ENCODE peak calls at places on chromosomes 7 and 10, in ten cellular contexts. L is spleen, N is breast epithelium, Q is esophagus squamous epithelium, P is right lobe of liver, V is thyroid gland, U is testis, K is sigmoid colon, F is body of pancreas, M is A549. Z is an unnamed sample.

GRCh38 chr10:34135515-34135914 is 679.6 kb downstream of the PARD3 start:
- DNase-seq in L (no peak), P (no peak), K (no peak), M (no peak), F (no peak), U (no peak), Q (no peak), N (no peak), V (no peak), Z (no peak)

GRCh38 chr10:63384001-63384400 is 81.8 kb downstream of the JMJD1C start:
- DNase-seq in M (no peak), Q (no peak), U (no peak), N (no peak), L (no peak), F (no peak), V (no peak), K (no peak), P (no peak), Z (no peak)

GRCh38 chr10:6919077-6919476 is 339.0 kb upstream of the PRKCQ start:
- DNase-seq in K (no peak), Q (no peak), V (no peak), L (no peak), F (no peak), M (no peak), P (no peak), U (no peak), N (no peak), Z (no peak)

GRCh38 chr7:103727982-103728610 is 261.4 kb downstream of the RELN start:
- DNase-seq in Q (no peak), V (no peak), K (no peak), N (no peak), F (no peak), P (no peak), L (no peak), U (no peak), M (no peak), Z (no peak)

GRCh38 chr7:27950123-27950522 is 210.2 kb downstream of the TAX1BP1 start:
- DNase-seq in N (no peak), P (no peak), M (no peak), L (no peak), K (no peak), F (no peak), V (no peak), U (no peak), Q (no peak), Z (no peak)

GRCh38 chr10:44660271-44660670 is 250.9 kb upstream of the TMEM72 start:
- DNase-seq in N (no peak), L (no peak), M (no peak), K (no peak), V (no peak), F (no peak), U (no peak), P (no peak), Q (no peak), Z (no peak)

GRCh38 chr7:128841171-128841690 is 11.0 kb downstream of the FLNC start:
- DNase-seq in F (no peak), N (no peak), U (no peak), M (no peak), K (no peak), P (no peak), V (no peak), L (no peak), Q (no peak), Z (no peak)

GRCh38 chr10:43197834-43198681 is 59.8 kb downstream of the CSGALNACT2 start:
- DNase-seq in L (peak), M (peak), U (no peak), Q (no peak), V (no peak), N (peak), K (peak), F (no peak), P (peak), Z (no peak)

GRCh38 chr10:70114902-70115301 is 17.7 kb downstream of the AIFM2 start:
- DNase-seq in V (no peak), Q (no peak), F (no peak), U (no peak), K (no peak), N (no peak), P (no peak), L (peak), M (no peak), Z (no peak)

GRCh38 chr10:88028072-88028471 is 164.6 kb downstream of the PTEN start:
- DNase-seq in L (no peak), M (no peak), V (no peak), P (no peak), U (no peak), Q (no peak), K (no peak), F (no peak), N (no peak), Z (no peak)

DNA sequence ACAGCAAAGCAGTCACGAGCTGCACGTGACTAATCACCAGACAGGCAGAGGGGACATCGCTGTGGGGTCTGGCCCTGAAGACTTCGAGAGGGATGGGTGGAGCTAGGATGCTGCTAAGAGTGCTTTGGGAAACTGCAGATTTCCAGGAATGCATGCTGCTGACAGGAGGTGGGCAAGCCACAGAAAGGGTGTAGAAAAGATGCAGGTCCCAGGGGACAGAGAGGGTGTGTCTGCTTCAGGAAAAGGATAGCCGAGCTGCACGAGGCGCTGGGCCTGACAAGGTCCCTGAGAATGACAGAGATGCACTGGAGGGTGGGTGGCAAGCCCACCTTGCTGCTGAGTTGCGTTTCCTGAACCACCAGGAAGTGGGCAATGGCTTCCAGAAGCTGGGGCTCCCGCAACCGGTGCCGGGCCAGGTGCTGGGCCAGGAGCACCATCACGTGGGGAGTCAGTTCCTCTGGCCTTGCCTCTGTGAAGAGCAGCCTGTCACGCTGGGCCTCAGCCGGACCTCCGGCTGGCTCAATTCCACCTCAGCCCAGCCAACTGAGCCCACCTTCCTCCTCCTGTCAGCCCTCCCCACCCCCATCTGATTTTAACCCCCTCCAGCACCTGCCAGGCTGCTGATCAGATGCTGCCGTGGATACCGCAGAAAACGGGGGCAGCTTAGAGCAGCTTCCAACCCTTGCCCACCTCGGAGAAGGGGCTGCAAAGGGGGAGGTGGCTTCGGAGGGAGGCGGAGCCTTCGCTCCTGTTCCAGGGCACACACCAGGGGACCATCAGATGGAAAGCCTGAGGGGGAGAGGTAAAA is 2.2 kb downstream of the FASTK start:
- DNase-seq in L (peak), P (peak), V (no peak), K (peak), M (no peak), N (no peak), Q (no peak), F (no peak), U (no peak), Z (peak)
- TF ChIP-seq POLR2A in L (no peak), P (no peak), V (no peak), K (no peak), M (no peak), N (no peak), Q (no peak), F (no peak), U (no peak), Z (no peak)

DNA sequence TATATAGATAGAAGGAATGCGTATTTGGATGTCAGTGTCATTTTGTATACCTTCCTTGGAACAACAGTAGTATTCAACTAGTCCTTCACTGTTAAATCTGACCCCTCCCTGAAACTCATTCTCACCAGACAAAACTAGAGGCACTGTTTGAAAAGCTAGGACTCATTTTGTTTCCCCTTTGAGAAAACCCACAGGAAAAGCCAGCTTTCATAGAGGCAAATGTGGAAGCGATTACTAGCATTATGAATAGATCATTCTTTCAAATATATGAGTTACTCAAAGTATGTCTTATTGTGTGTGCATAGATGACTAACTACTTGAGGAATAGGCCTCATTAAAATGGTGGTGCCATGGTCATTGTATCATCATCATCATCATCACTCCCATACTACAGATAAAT is 1.9 kb upstream of the ASB15 start:
- DNase-seq in P (no peak), Q (no peak), F (no peak), K (no peak), N (no peak), U (no peak), M (no peak), V (no peak), L (no peak), Z (no peak)
- H3K4me3 ChIP-seq in P (no peak), Q (no peak), F (no peak), K (no peak), N (no peak), U (no peak), M (no peak), V (no peak), L (no peak), Z (no peak)

GRCh38 chr10:71891437-71891836 is 40.4 kb upstream of the PSAP start:
- DNase-seq in N (no peak), Q (no peak), P (peak), F (no peak), K (no peak), V (no peak), M (no peak), U (no peak), L (peak), Z (no peak)

GRCh38 chr10:71887767-71888166 is 36.7 kb upstream of the PSAP start:
- DNase-seq in M (no peak), P (peak), K (no peak), U (no peak), F (no peak), V (no peak), N (no peak), Q (no peak), L (no peak), Z (no peak)

GRCh38 chr10:71889388-71889987 is 38.4 kb upstream of the PSAP start:
- DNase-seq in L (no peak), P (peak), N (no peak), V (no peak), U (no peak), K (no peak), M (no peak), F (no peak), Q (no peak), Z (no peak)

GRCh38 chr10:71888248-71888622 is 37.2 kb upstream of the PSAP start:
- DNase-seq in U (no peak), M (no peak), L (no peak), K (no peak), P (peak), N (no peak), Q (no peak), F (no peak), V (no peak), Z (peak)

GRCh38 chr10:71888623-71889387 is 37.8 kb upstream of the PSAP start:
- DNase-seq in M (peak), P (peak), K (peak), F (peak), L (peak), N (peak), V (peak), U (peak), Q (peak), Z (peak)
- TF ChIP-seq POLR2A in M (peak), P (no peak), K (no peak), F (peak), L (no peak), N (no peak), V (no peak), U (no peak), Q (no peak), Z (peak)

DNA sequence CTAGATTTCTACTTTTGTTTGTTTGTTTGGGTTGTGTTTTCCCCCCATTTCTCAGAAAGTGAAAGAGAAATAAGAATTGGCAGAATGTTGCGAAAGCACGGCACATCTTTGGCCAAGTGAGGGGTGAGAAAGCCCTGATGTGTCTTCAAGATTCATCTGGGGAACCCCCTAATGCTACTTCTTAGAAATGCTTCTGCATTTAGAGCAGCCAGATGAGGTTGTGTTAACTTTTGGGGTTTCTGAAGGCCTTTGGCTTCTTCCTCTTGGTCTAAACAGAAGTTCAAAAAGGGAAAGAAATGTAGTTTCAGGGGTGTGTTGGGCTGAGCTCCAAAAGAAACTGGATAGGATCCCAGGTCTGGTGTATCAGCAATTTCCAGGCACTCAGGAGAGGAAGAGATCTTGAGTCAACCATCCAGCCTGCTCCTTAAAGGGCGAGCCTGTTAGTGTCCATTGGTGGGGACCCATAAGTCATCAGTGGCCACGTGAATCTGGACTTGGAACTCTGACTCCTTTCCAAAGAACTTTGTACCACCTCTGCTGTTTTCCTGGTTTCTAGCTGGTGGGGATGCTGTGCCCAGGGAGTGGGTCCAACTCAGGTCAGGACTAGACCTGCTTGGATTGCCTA is 6.5 kb downstream of the DUSP5 start:
- DNase-seq in P (peak), F (no peak), U (peak), Q (no peak), N (peak), M (no peak), K (peak), V (peak), L (no peak), Z (peak)
- H3K4me3 ChIP-seq in P (no peak), F (no peak), U (no peak), Q (no peak), N (peak), M (peak), K (no peak), V (no peak), L (no peak), Z (no peak)

GRCh38 chr10:124093076-124093773 is at the start of gene CHST15:
- DNase-seq in Q (no peak), U (peak), F (peak), K (peak), M (peak), V (peak), N (peak), P (peak), L (no peak), Z (peak)
- TF ChIP-seq POLR2A in Q (no peak), U (no peak), F (peak), K (peak), M (peak), V (peak), N (peak), P (peak), L (peak), Z (peak)

GRCh38 chr7:142796501-142797341 is 26.0 kb downstream of the PRSS2 start:
- DNase-seq in U (no peak), N (no peak), M (no peak), F (no peak), K (no peak), L (peak), V (no peak), P (no peak), Q (no peak), Z (no peak)
- H3K4me3 ChIP-seq in U (peak), N (peak), M (no peak), F (peak), K (peak), L (peak), V (peak), P (peak), Q (peak), Z (no peak)

GRCh38 chr7:2521341-2521745 is 1.8 kb downstream of the LFNG start:
- DNase-seq in U (no peak), P (no peak), V (no peak), F (no peak), Q (no peak), M (no peak), L (peak), N (no peak), K (no peak), Z (no peak)

GRCh38 chr7:2523941-2524807 is 4.6 kb downstream of the LFNG start:
- DNase-seq in N (peak), U (peak), L (peak), K (no peak), V (peak), P (peak), M (peak), Q (no peak), F (peak), Z (peak)

GRCh38 chr7:2523461-2523905 is 3.9 kb downstream of the LFNG start:
- DNase-seq in M (no peak), Q (no peak), V (no peak), U (no peak), K (no peak), N (peak), L (peak), P (no peak), F (peak), Z (no peak)

GRCh38 chr7:2521952-2522591 is 2.5 kb downstream of the LFNG start:
- DNase-seq in M (no peak), U (no peak), V (no peak), N (no peak), K (no peak), L (peak), F (peak), Q (no peak), P (no peak), Z (no peak)

GRCh38 chr7:2522780-2523433 is 3.3 kb downstream of the LFNG start:
- DNase-seq in F (peak), V (no peak), M (peak), P (no peak), K (no peak), U (peak), L (no peak), N (peak), Q (no peak), Z (no peak)
- TF ChIP-seq POLR2A in F (peak), V (no peak), M (no peak), P (no peak), K (no peak), U (no peak), L (no peak), N (no peak), Q (no peak), Z (no peak)

GRCh38 chr7:124762611-124763143 is 2.9 kb downstream of the GPR37 start:
- DNase-seq in N (no peak), K (no peak), L (no peak), Q (no peak), F (peak), M (no peak), U (no peak), P (peak), V (no peak), Z (no peak)

GRCh38 chr7:124764847-124765400 is 668 bp downstream of the GPR37 start:
- DNase-seq in P (peak), K (no peak), M (peak), N (no peak), L (no peak), F (peak), V (no peak), Q (no peak), U (peak), Z (no peak)

GRCh38 chr7:124761164-124761715 is 4.4 kb downstream of the GPR37 start:
- DNase-seq in K (no peak), V (no peak), U (peak), L (no peak), M (no peak), F (no peak), N (no peak), Q (no peak), P (no peak), Z (no peak)

GRCh38 chr7:124765401-124766352 is at the start of gene GPR37:
- DNase-seq in M (peak), U (peak), L (peak), F (peak), Q (peak), P (peak), N (peak), K (peak), V (peak), Z (peak)

DNA sequence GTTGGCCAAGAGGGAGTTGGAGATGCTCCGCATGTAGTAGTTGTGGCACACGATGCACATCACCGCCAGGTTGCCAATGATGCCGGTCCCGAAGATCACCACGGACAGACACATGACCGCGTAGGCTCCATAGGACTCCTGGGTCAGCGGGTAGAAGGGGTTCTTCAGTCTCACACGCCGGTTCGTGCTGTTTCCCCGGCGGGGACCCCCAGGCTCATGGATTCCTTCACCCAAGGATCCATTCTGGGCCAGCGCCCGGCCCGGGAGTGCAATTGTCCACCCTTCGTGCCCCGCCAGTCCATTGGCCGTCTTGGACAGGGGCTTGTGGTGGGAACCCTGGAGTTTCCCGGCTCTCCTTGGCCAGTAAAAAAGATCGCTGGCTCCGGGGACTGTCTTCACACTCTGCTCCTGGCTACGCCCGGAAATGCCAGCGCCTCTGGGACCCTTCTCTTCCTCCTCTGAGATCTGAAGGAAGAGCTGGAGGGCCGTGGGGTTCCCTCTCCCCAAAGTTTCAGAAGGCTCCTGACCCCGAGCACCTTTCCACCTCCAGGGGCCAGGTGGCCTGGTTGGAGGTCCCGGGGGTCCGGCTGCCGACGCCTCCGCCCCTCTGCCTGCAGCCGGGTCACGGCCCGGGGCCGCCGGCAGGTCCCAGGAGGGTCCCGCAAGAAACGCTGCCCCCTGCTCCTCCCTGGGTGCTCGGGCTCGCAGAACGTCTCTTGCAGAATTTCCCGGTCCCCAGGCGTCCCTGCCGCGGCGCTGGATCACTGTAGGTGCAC is 1.3 kb downstream of the GPR37 start:
- DNase-seq in N (no peak), V (no peak), L (no peak), Q (no peak), P (peak), U (no peak), M (no peak), F (no peak), K (no peak), Z (no peak)
- H3K4me3 ChIP-seq in N (peak), V (peak), L (peak), Q (peak), P (peak), U (peak), M (peak), F (peak), K (peak), Z (no peak)

DNA sequence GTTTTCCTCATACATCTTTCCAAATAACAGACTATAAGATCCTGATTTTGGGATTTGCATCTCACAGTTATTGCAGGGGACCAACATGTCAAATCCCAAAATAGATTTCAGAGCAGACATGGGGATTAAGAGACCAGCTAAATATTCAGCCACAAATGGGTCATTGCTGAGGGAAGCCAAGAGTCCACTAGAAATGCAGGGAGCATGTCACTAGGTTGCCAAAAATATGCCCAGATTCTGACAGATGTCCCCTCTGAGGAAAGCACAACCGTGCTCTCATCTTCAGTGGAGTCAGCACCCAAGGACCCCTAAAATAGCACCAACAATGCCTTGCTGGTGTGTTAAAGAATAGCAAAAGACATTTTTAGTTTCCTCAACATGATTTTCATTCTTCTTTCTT is 56.2 kb upstream of the AGK start:
- DNase-seq in L (no peak), F (no peak), U (no peak), N (no peak), M (no peak), K (no peak), Q (no peak), P (no peak), V (no peak), Z (no peak)
- TF ChIP-seq POLR2A in L (no peak), F (no peak), U (no peak), N (no peak), M (no peak), K (no peak), Q (no peak), P (no peak), V (no peak), Z (no peak)

GRCh38 chr10:49157229-49157628 is 23.4 kb upstream of the FAM170B start:
- DNase-seq in F (no peak), U (no peak), N (no peak), Q (no peak), P (no peak), V (no peak), M (no peak), K (no peak), L (no peak), Z (no peak)
- H3K4me3 ChIP-seq in F (no peak), U (no peak), N (no peak), Q (no peak), P (no peak), V (no peak), M (no peak), K (no peak), L (no peak), Z (no peak)